ENCODE peak calls at places on chromosomes 6 and 20, in eight cellular contexts. I is WTC11, X is A549, F is GM12878, C is HCT116, S is endothelial cell of umbilical vein, R is HepG2, D is SK-N-SH. M is an unnamed sample.
A peak's percentile ranks its signal among the peaks of the same experiment; 100 is the strongest.

GRCh38 chr6:119484598-119484997 is 135.0 kb upstream of the MAN1A1 start:
- DNase-seq in I (no peak), X (no peak), F (no peak), C (peak; percentile 95), S (no peak), R (no peak), D (no peak), M (no peak)

GRCh38 chr6:118724211-118724610 is 72.8 kb upstream of the CEP85L start:
- DNase-seq in I (no peak), X (no peak), F (no peak), C (no peak), S (no peak), R (no peak), D (no peak), M (no peak)

GRCh38 chr6:41071923-41072835 is at the start of gene OARD1:
- DNase-seq in I (peak; percentile 96), X (peak; percentile 98), F (peak; percentile 97), C (peak; percentile 98), S (no peak), R (peak; percentile 99), D (peak; percentile 90), M (peak; percentile 99)

GRCh38 chr20:57387945-57388351 is 3.2 kb upstream of the RBM38 start:
- DNase-seq in I (no peak), X (no peak), F (no peak), C (no peak), S (no peak), R (no peak), D (no peak), M (no peak)

GRCh38 chr6:18326980-18327379 is 60.2 kb upstream of the RNF144B start:
- DNase-seq in I (no peak), X (no peak), F (no peak), C (no peak), S (no peak), R (no peak), D (no peak), M (no peak)

GRCh38 chr20:10802201-10802600 is 128.4 kb upstream of the JAG1 start:
- DNase-seq in I (no peak), X (no peak), F (no peak), C (no peak), S (no peak), R (no peak), D (no peak), M (no peak)

GRCh38 chr20:58597021-58597940 is 53.8 kb upstream of the STX16 start:
- DNase-seq in I (no peak), X (no peak), F (no peak), C (no peak), S (no peak), R (no peak), D (no peak), M (no peak)

GRCh38 chr6:160367798-160368547 is 19.8 kb downstream of the SLC22A3 start:
- DNase-seq in I (no peak), X (no peak), F (no peak), C (no peak), S (no peak), R (no peak), D (no peak), M (no peak)

GRCh38 chr6:149906405-149906804 is 8.5 kb upstream of the RAET1E start:
- DNase-seq in I (no peak), X (no peak), F (no peak), C (no peak), S (no peak), R (no peak), D (no peak), M (no peak)

GRCh38 chr20:45497971-45498494 is 17.4 kb downstream of the SPINT3 start:
- DNase-seq in I (no peak), X (no peak), F (no peak), C (no peak), S (no peak), R (no peak), D (no peak), M (no peak)

GRCh38 chr6:81814365-81815109 is 62.1 kb upstream of the TENT5A start:
- DNase-seq in I (no peak), X (no peak), F (no peak), C (no peak), S (no peak), R (no peak), D (no peak), M (no peak)

GRCh38 chr20:38873050-38873581 is 53.1 kb upstream of the FAM83D start:
- DNase-seq in I (no peak), X (no peak), F (peak; percentile 91), C (no peak), S (no peak), R (no peak), D (no peak), M (no peak)

DNA sequence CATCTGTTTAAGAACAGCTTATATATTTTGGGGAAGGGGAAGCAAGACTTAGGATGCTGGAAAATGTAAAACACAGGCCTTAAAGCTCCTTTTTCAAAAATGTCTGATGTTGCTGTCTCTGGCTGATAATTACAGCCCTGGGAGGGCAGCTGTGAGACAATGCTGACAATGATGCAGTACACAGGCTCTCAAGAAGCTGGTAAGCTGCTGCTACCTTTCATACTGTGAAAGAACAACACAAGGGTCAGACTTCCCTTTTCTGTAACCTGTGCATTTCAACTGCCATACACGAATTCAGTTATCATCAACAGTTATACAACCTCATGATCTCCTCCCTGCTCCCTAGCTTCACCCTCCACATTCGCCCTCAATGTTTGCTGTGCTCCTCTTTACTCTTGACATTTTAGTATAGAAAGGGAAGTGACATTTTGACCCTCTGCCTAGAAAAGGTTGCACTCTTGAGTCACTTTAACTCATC is 25.2 kb downstream of the MAP7 start:
- DNase-seq in I (no peak), X (peak; percentile 54), F (no peak), C (no peak), S (no peak), R (no peak), D (no peak), M (peak; percentile 69)
- TF ChIP-seq MAX in I (no peak), X (peak; percentile 1), F (no peak), C (no peak), S (no peak), R (no peak), D (no peak), M (peak; percentile 23)

GRCh38 chr20:63037669-63038268 is 31.0 kb upstream of the BHLHE23 start:
- DNase-seq in I (no peak), X (no peak), F (no peak), C (no peak), S (no peak), R (no peak), D (no peak), M (no peak)
- TF ChIP-seq MAX in I (no peak), X (no peak), F (no peak), C (no peak), S (no peak), R (no peak), D (no peak), M (no peak)

GRCh38 chr6:31896493-31896855 is 1.0 kb downstream of the EHMT2 start:
- DNase-seq in I (no peak), X (no peak), F (no peak), C (no peak), S (no peak), R (no peak), D (no peak), M (no peak)

GRCh38 chr6:31896856-31897611 is 464 bp downstream of the EHMT2 start:
- DNase-seq in I (no peak), X (no peak), F (no peak), C (no peak), S (no peak), R (no peak), D (peak; percentile 90), M (peak; percentile 29)

GRCh38 chr6:31899215-31899614 is 1.7 kb upstream of the EHMT2 start:
- DNase-seq in I (no peak), X (no peak), F (no peak), C (no peak), S (no peak), R (no peak), D (no peak), M (peak; percentile 49)

GRCh38 chr6:31898200-31899011 is 908 bp upstream of the EHMT2 start:
- DNase-seq in I (no peak), X (peak; percentile 52), F (no peak), C (peak; percentile 60), S (peak; percentile 55), R (peak; percentile 63), D (peak; percentile 44), M (peak; percentile 59)

DNA sequence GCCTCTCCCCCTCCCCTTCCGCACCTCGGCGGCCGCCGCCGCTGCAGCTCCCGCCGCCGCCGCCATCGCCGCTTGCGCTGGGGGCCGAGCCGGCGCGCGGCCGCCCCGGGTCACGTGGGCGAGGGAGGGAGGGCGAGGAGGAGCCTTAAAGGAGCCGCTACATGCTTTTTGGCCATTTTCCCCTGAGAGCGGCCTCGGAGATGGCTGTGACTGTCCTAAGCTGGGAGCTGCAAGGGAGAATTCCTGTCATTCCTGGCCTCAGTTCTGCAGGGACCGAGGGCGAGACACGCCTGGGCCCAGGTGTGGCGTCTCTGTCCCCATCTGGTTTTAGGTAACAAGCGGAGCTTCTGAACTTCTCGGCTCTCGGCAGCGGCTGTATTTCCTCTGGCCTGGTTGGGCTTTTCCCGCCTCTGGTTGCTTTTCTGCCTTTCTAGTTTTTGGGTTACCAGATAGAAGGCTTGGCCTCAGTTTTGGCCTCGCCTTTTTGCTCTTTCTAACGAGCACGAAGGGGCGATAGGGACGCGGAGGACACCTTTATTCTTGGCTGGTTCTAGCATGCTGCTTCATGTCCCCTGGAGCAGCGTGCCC is at the start of gene EHMT2:
- DNase-seq in I (peak; percentile 85), X (peak; percentile 76), F (no peak), C (peak; percentile 46), S (peak; percentile 82), R (peak; percentile 76), D (peak; percentile 94), M (peak; percentile 91)
- TF ChIP-seq MAX in I (no peak), X (peak; percentile 49), F (peak; percentile 75), C (peak; percentile 84), S (peak; percentile 88), R (peak; percentile 90), D (peak; percentile 76), M (peak; percentile 88)

GRCh38 chr20:34515484-34516037 is 661 bp upstream of the DYNLRB1 start:
- DNase-seq in I (peak; percentile 85), X (peak; percentile 48), F (peak; percentile 56), C (no peak), S (no peak), R (peak; percentile 65), D (peak; percentile 69), M (peak; percentile 79)
- TF ChIP-seq MAX in I (no peak), X (no peak), F (no peak), C (no peak), S (no peak), R (peak; percentile 46), D (peak; percentile 20), M (no peak)

DNA sequence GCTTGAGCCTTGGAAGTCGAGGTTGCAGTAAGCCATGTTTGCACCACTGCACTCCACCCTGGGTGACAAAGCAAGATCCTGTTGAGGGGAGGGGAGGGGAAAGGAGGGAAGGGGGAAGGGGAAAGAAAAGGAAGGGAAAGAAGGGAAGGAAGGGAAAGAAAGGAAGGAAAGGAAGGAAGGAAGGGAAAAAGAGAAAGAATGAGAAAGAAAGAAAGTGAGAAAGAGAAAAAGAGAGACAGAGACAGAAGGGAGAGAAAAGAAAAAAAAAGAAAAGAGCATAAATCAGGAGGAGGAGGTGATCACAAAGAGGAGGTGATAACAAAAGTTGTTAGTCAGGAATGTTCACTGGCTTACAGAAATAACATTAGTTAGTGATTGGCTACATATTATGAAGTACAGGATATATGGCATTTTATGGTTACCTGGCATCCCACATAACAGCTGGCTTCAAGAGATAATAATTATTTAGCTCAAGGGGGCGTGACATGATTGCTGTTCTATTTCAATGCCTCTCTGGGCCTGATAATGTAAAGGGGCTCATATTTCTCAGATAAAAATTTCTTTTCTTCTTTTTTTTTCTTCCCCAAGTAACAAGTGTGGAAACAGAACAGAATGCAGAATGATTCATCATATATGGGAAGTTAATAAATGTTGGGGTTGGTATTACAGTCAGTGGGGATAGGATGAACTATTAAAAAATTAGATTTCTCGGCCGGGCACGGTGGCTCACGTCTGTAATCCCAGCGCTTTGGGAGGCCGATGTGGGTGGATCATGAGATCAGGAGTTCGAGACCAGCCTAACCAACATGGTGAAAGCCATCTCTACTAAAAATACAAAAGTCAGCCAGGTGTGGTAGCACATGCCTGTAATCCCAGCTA is 27.1 kb downstream of the SAMHD1 start:
- DNase-seq in I (no peak), X (no peak), F (no peak), C (no peak), S (no peak), R (no peak), D (no peak), M (no peak)
- TF ChIP-seq MAX in I (no peak), X (no peak), F (no peak), C (no peak), S (no peak), R (no peak), D (no peak), M (no peak)